ENCODE peak calls at places on chromosomes 7 and 10, in nine cellular contexts. O, N, H, X, I, F, K, U and Y are unnamed samples.

GRCh38 chr7:8785081-8785480 is 351.7 kb downstream of the NXPH1 start:
- DNase-seq in I (no peak), U (no peak), F (no peak), O (no peak), K (no peak), N (no peak), X (no peak), H (no peak), Y (no peak)

GRCh38 chr7:138872576-138872975 is 74.6 kb upstream of the ATP6V0A4 start:
- DNase-seq in K (no peak), I (no peak), U (peak; percentile 76), X (no peak), O (no peak), H (no peak), F (no peak), N (no peak), Y (no peak)

GRCh38 chr10:101041252-101041761 is 10.3 kb downstream of the SFXN3 start:
- DNase-seq in N (peak; percentile 83), X (peak; percentile 60), K (peak; percentile 92), F (peak; percentile 77), I (peak; percentile 57), H (no peak), O (no peak), U (peak; percentile 74), Y (peak; percentile 85)

GRCh38 chr10:121631296-121631695 is 33.1 kb upstream of the FGFR2 start:
- DNase-seq in N (no peak), X (no peak), K (no peak), O (no peak), I (no peak), H (no peak), F (no peak), U (no peak), Y (no peak)

GRCh38 chr10:31069411-31069810 is 37.7 kb upstream of the ZNF438 start:
- DNase-seq in H (no peak), U (no peak), I (no peak), K (no peak), F (no peak), N (no peak), O (no peak), X (no peak), Y (no peak)

GRCh38 chr7:10412426-10413019 is 561.1 kb upstream of the PHF14 start:
- DNase-seq in F (no peak), K (no peak), H (peak; percentile 8), U (peak; percentile 48), N (no peak), X (peak; percentile 28), O (no peak), I (no peak), Y (peak; percentile 66)

GRCh38 chr7:96598421-96598820 is 111.2 kb downstream of the SEM1 start:
- DNase-seq in N (no peak), F (no peak), H (no peak), I (no peak), U (no peak), O (no peak), K (no peak), X (no peak), Y (no peak)

GRCh38 chr10:60967260-60967659 is 23.3 kb upstream of the RHOBTB1 start:
- DNase-seq in K (no peak), N (no peak), F (no peak), O (no peak), X (no peak), H (no peak), U (no peak), I (no peak), Y (no peak)

GRCh38 chr10:77030915-77031425 is 606.6 kb downstream of the KCNMA1 start:
- DNase-seq in H (no peak), O (no peak), K (no peak), U (no peak), X (no peak), F (no peak), N (no peak), I (no peak), Y (no peak)

GRCh38 chr10:87733081-87733480 is 73.4 kb downstream of the PAPSS2 start:
- DNase-seq in N (no peak), I (no peak), H (no peak), O (no peak), U (no peak), F (no peak), K (no peak), X (no peak), Y (no peak)

GRCh38 chr7:128726031-128726430 is 13.1 kb upstream of the CALU start:
- DNase-seq in N (no peak), H (no peak), X (no peak), F (no peak), K (no peak), U (no peak), I (no peak), O (no peak), Y (no peak)

GRCh38 chr10:113187066-113187777 is 237.2 kb downstream of the TCF7L2 start:
- DNase-seq in U (no peak), H (no peak), I (no peak), X (no peak), F (peak; percentile 68), O (no peak), N (no peak), K (no peak), Y (no peak)

GRCh38 chr10:104076743-104077160 is 8.9 kb downstream of the COL17A1 start:
- DNase-seq in O (peak; percentile 29), N (no peak), F (no peak), X (peak; percentile 80), I (no peak), U (peak; percentile 12), K (peak; percentile 72), H (no peak), Y (peak; percentile 92)

GRCh38 chr10:24008164-24009066 is 200.5 kb upstream of the KIAA1217 start:
- DNase-seq in O (peak; percentile 95), X (peak; percentile 13), U (peak; percentile 4), I (no peak), H (no peak), N (no peak), K (no peak), F (no peak), Y (peak; percentile 25)

GRCh38 chr7:102393467-102393866 is 2.7 kb upstream of the PRKRIP1 start:
- DNase-seq in O (peak; percentile 32), N (no peak), I (no peak), H (no peak), X (no peak), F (no peak), U (peak; percentile 12), K (no peak), Y (no peak)

DNA sequence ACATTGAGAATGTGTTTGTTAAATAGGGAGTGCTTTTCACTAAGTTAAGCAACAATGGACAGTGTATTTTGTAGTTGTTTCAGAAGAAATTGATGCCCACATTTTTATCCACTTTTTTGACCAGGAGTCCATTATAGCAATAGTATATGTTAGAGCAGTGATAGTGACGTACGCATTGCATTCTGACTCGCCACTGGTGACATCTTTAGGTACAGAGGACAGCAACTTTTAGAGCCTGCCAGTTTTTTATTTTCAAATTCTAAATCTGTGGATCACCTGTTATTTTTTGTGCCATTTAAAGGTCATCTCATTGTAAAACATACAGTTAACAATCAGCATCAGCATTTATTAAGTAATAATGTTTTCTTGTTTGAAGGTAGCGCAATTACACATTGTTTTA is 1.4 kb downstream of the UBE2D1 start:
- DNase-seq in X (no peak), N (no peak), F (no peak), K (no peak), I (no peak), U (no peak), H (no peak), O (no peak), Y (no peak)
- H3K4me3 ChIP-seq in X (no peak overlapping the region), N (peak overlapping the region; percentile 96), F (no peak overlapping the region), K (peak overlapping the region; percentile 84), I (no peak overlapping the region), U (peak overlapping the region; percentile 75), H (peak overlapping the region; percentile 83), O (peak overlapping the region; percentile 88), Y (peak overlapping the region; percentile 81)

DNA sequence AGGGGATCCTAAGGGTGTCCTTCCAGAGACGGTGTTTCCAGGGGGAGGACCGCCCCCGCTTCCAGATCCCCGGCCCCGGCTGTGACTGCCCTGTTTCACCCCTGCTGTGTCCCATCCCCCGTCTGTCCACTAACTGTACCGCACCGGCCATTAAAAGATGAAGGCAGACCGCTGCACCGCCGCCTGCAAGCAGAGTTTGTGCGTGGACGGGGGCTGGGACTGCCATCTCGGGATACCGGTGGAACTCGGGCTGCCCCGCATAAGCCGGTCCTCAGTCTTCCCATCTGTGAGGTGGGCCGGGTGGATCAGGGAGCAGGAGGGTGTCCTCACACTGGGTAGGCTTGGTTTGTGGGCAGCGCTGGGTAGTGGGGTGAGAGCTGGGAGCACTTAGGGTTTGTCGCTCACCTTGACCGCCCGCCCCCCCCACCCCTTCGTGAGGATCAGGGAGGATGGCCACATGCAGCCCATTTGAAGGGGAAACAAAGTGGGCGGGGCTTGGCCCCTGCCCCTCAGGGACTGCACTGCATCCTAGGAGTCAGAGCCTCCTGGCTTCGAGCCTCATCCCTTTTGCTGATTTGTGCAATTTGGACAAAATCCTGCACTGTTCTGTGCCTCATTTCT is 21.3 kb downstream of the SLC29A4 start:
- DNase-seq in F (no peak), I (no peak), X (no peak), N (no peak), H (no peak), U (no peak), K (no peak), O (no peak), Y (no peak)
- H3K4me3 ChIP-seq in F (no peak overlapping the region), I (no peak overlapping the region), X (no peak overlapping the region), N (no peak overlapping the region), H (no peak overlapping the region), U (no peak overlapping the region), K (no peak overlapping the region), O (no peak overlapping the region), Y (no peak overlapping the region)

GRCh38 chr7:116152276-116152675 is 58.1 kb upstream of the TES start:
- DNase-seq in K (no peak), I (no peak), X (no peak), U (no peak), O (no peak), H (no peak), F (no peak), N (no peak), Y (no peak)

GRCh38 chr7:116148108-116148507 is 62.2 kb upstream of the TES start:
- DNase-seq in H (no peak), K (no peak), I (no peak), X (no peak), U (no peak), F (no peak), O (no peak), N (no peak), Y (no peak)

GRCh38 chr7:116150588-116150987 is 59.8 kb upstream of the TES start:
- DNase-seq in I (no peak), U (peak; percentile 25), K (no peak), N (no peak), H (no peak), F (no peak), O (no peak), X (no peak), Y (no peak)

GRCh38 chr7:116153050-116153449 is 57.3 kb upstream of the TES start:
- DNase-seq in N (no peak), I (no peak), K (no peak), U (no peak), O (no peak), H (no peak), F (no peak), X (no peak), Y (no peak)
- H3K4me3 ChIP-seq in N (no peak overlapping the region), I (no peak overlapping the region), K (no peak overlapping the region), U (no peak overlapping the region), O (no peak overlapping the region), H (no peak overlapping the region), F (no peak overlapping the region), X (no peak overlapping the region), Y (no peak overlapping the region)

GRCh38 chr7:28343462-28343861 is 68.9 kb upstream of the CREB5 start:
- DNase-seq in H (no peak), I (no peak), F (no peak), O (no peak), U (no peak), X (no peak), K (no peak), N (no peak), Y (no peak)

GRCh38 chr7:28338041-28338440 is 74.3 kb upstream of the CREB5 start:
- DNase-seq in N (no peak), X (no peak), F (no peak), K (no peak), U (no peak), O (no peak), H (no peak), I (no peak), Y (no peak)
- H3K4me3 ChIP-seq in N (no peak overlapping the region), X (no peak overlapping the region), F (no peak overlapping the region), K (no peak overlapping the region), U (no peak overlapping the region), O (no peak overlapping the region), H (no peak overlapping the region), I (no peak overlapping the region), Y (no peak overlapping the region)